ENCODE peak calls at places on chromosome 9, in four cellular contexts. Z, G, V and E are unnamed samples.

GRCh38 chr9:134408939-134409737 is 82.9 kb downstream of the RXRA start:
- DNase-seq in Z (no peak), G (no peak), V (no peak), E (no peak)

GRCh38 chr9:2817987-2818386 is 25.9 kb downstream of the PUM3 start:
- DNase-seq in Z (no peak), G (peak), V (no peak), E (peak)

GRCh38 chr9:32926901-32927300 is 74.5 kb downstream of the APTX start:
- DNase-seq in Z (no peak), G (peak), V (no peak), E (no peak)

GRCh38 chr9:87716141-87716540 is 9.8 kb upstream of the CTSL start:
- DNase-seq in Z (no peak), G (no peak), V (no peak), E (no peak)

GRCh38 chr9:131478421-131478868 is 24.3 kb upstream of the POMT1 start:
- DNase-seq in Z (no peak), G (peak), V (peak), E (peak)

GRCh38 chr9:126485662-126486061 is 128.1 kb upstream of the LMX1B start:
- DNase-seq in Z (no peak), G (no peak), V (no peak), E (no peak)

GRCh38 chr9:126016579-126017290 is 269.6 kb downstream of the PBX3 start:
- DNase-seq in Z (no peak), G (no peak), V (no peak), E (no peak)

GRCh38 chr9:18365651-18366050 is 108.3 kb upstream of the ADAMTSL1 start:
- DNase-seq in Z (no peak), G (no peak), V (no peak), E (no peak)

GRCh38 chr9:21684831-21685362 is 117.5 kb upstream of the MTAP start:
- DNase-seq in Z (peak), G (peak), V (no peak), E (peak)

GRCh38 chr9:121654497-121655140 is 3.2 kb downstream of the DAB2IP start:
- DNase-seq in Z (no peak), G (no peak), V (no peak), E (no peak)

GRCh38 chr9:121651014-121651294 is 480 bp upstream of the DAB2IP start:
- DNase-seq in Z (no peak), G (no peak), V (no peak), E (no peak)

GRCh38 chr9:121651295-121652036 is at the start of gene DAB2IP:
- DNase-seq in Z (no peak), G (no peak), V (peak), E (peak)

GRCh38 chr9:121652037-121652837 is 803 bp downstream of the DAB2IP start:
- DNase-seq in Z (no peak), G (no peak), V (peak), E (no peak)

DNA sequence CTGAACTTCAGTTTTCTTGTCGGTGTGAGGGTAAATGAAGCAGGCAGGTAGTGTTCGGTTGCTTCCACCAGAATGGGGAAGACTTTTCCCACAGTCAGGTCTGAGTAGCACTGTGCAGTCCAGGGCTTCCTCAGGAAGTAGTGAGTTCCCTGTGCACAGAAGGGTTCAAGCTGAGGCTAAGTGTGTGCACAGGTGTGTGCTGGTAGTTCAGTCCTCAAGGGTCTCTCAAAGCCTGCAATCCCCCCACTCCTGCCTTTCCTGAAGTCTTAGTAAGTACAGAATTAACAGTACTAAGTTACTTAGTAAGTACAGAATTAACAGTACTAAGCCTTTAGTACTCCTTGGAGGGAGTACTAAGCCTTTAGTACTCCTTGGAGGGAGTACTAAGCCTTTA is 1.4 kb downstream of the DAB2IP start:
- DNase-seq in Z (no peak), G (no peak), V (no peak), E (no peak)
- H3K4me3 ChIP-seq in Z (no peak), G (no peak), V (peak), E (no peak)

DNA sequence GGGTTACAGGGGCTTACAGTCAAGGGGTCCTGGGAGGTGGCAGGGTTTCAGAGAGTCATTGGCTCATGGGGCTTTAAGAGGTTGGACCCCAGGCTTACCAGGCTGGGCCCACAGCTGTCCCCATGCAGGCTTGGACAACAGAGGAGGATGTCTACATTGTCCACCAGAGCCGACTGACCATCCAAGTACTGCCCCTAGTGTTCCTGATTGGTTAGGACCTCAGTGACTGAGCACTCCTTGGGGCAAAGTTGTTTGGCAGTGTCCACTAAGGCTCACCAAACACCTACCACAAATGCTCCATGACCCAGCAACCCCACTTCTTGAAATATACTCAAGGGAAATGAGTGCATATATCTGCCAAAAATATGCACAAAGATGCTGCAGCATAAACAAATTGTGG is 265.0 kb downstream of the GADD45G start:
- DNase-seq in Z (no peak), G (no peak), V (no peak), E (no peak)
- TF ChIP-seq CTCF in Z (peak), G (no peak), V (no peak), E (no peak)

GRCh38 chr9:97064171-97064570 is 25.2 kb upstream of the CTSV start:
- DNase-seq in Z (no peak), G (no peak), V (no peak), E (no peak)
- H3K4me3 ChIP-seq in Z (no peak), G (no peak), V (no peak), E (no peak)

GRCh38 chr9:74973714-74974113 is 21.0 kb upstream of the C9orf40 start:
- DNase-seq in Z (no peak), G (no peak), V (no peak), E (no peak)
- TF ChIP-seq CTCF in Z (no peak), G (no peak), V (no peak), E (no peak)

GRCh38 chr9:93094294-93095204 is 1.5 kb upstream of the CARD19 start:
- DNase-seq in Z (no peak), G (no peak), V (peak), E (no peak)
- H3K4me3 ChIP-seq in Z (peak), G (peak), V (peak), E (peak)

GRCh38 chr9:90896231-90896630 is 94.6 kb downstream of the SYK start:
- DNase-seq in Z (no peak), G (no peak), V (no peak), E (no peak)

GRCh38 chr9:90900130-90900529 is 98.5 kb downstream of the SYK start:
- DNase-seq in Z (no peak), G (no peak), V (no peak), E (peak)

GRCh38 chr9:90899287-90899686 is 97.7 kb downstream of the SYK start:
- DNase-seq in Z (no peak), G (no peak), V (no peak), E (no peak)

GRCh38 chr9:90895786-90896185 is 94.2 kb downstream of the SYK start:
- DNase-seq in Z (no peak), G (no peak), V (no peak), E (no peak)

DNA sequence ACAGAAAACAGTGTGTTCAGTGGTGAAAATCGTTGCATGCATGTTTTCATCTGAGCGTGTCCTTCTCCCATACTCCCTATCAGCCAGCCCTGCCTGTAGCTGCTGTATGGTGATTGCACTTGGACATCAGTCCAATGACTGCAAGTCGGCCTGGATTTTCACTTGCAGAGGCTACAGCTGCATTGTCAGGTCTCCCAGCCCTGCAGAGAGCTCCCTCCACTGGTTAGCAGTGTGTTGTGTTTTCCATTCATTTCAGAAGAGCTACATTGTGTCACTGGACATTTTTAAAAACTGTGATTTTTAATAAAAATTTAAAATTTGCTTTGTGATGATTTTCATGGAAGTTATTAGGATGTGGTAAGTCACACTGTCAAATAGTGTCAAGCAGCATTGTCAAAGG is 96.6 kb downstream of the SYK start:
- DNase-seq in Z (no peak), G (peak), V (no peak), E (peak)
- TF ChIP-seq CTCF in Z (peak), G (peak), V (no peak), E (peak)

GRCh38 chr9:129962376-129962765 is 80.6 kb downstream of the FNBP1 start:
- DNase-seq in Z (no peak), G (no peak), V (no peak), E (no peak)
- H3K4me3 ChIP-seq in Z (peak), G (peak), V (peak), E (peak)

GRCh38 chr9:28999057-28999456 is 1425.8 kb upstream of the C9orf72 start:
- DNase-seq in Z (no peak), G (no peak), V (no peak), E (peak)
- TF ChIP-seq CTCF in Z (no peak), G (no peak), V (no peak), E (no peak)